ENCODE peak calls at places on chromosomes 7 and 10, in seven cellular contexts. I is tibial nerve; V is psoas muscle; P is activated CD4-positive, CD25-positive, alpha-beta regulatory T cell; Z is iris pigment epithelial cell; L is lower lobe of right lung; E is upper lobe of right lung. N is an unnamed sample.

GRCh38 chr10:62724465-62724864 is 80.1 kb upstream of the ADO start:
- DNase-seq in I (no peak), V (no peak), P (no peak), Z (no peak), L (no peak), E (peak; percentile 63), N (no peak)

GRCh38 chr7:99312316-99313203 is 13.1 kb upstream of the ARPC1A start:
- DNase-seq in I (peak; percentile 71), V (peak; percentile 77), P (peak; percentile 51), Z (peak; percentile 39), L (peak; percentile 64), E (no peak), N (peak; percentile 80)

GRCh38 chr10:32326680-32327363 is 20.1 kb downstream of the EPC1 start:
- DNase-seq in I (no peak), V (no peak), P (no peak), Z (no peak), L (no peak), E (no peak), N (no peak)

GRCh38 chr7:36949711-36950600 is 225.7 kb upstream of the AOAH start:
- DNase-seq in I (peak; percentile 23), V (no peak), P (no peak), Z (no peak), L (no peak), E (no peak), N (no peak)

GRCh38 chr7:97118306-97118917 is 914 bp downstream of the SDHAF3 start:
- DNase-seq in I (no peak), V (no peak), P (no peak), Z (peak; percentile 14), L (no peak), E (no peak), N (no peak)

GRCh38 chr10:4111593-4111992 is 326.6 kb upstream of the KLF6 start:
- DNase-seq in I (no peak), V (no peak), P (no peak), Z (peak; percentile 32), L (no peak), E (no peak), N (no peak)

GRCh38 chr10:104767745-104768144 is 126.7 kb downstream of the SORCS3 start:
- DNase-seq in I (no peak), V (no peak), P (no peak), Z (no peak), L (no peak), E (no peak), N (no peak)

GRCh38 chr7:42227931-42228591 is 8.9 kb downstream of the GLI3 start:
- DNase-seq in I (no peak), V (peak; percentile 65), P (no peak), Z (peak; percentile 62), L (no peak), E (peak; percentile 70), N (no peak)

GRCh38 chr10:14837003-14837755 is 658 bp downstream of the CDNF start:
- DNase-seq in I (no peak), V (no peak), P (no peak), Z (no peak), L (no peak), E (no peak), N (no peak)

GRCh38 chr7:158475679-158476052 is 112.0 kb downstream of the PTPRN2 start:
- DNase-seq in I (no peak), V (no peak), P (no peak), Z (no peak), L (no peak), E (no peak), N (no peak)

GRCh38 chr10:8852546-8852945 is 798.1 kb downstream of the GATA3 start:
- DNase-seq in I (no peak), V (no peak), P (no peak), Z (no peak), L (no peak), E (no peak), N (no peak)

GRCh38 chr7:133646493-133647154 is 393.7 kb downstream of the EXOC4 start:
- DNase-seq in I (no peak), V (no peak), P (no peak), Z (no peak), L (no peak), E (no peak), N (no peak)

GRCh38 chr10:125084191-125085186 is 75.9 kb downstream of the CTBP2 start:
- DNase-seq in I (no peak), V (peak; percentile 84), P (no peak), Z (peak; percentile 95), L (no peak), E (peak; percentile 62), N (peak; percentile 95)

GRCh38 chr10:20582041-20582440 is 315.1 kb downstream of the NEBL start:
- DNase-seq in I (no peak), V (no peak), P (no peak), Z (no peak), L (no peak), E (no peak), N (no peak)